ENCODE peak calls at places on chromosomes 5 and 9, in four cellular contexts. X is GM12878, H is suprapubic skin, P is HepG2. S is an unnamed sample.

GRCh38 chr5:25006734-25007133 is 362.0 kb upstream of the CDH10 start:
- DNase-seq in X (no peak), H (no peak), P (no peak), S (no peak)

GRCh38 chr5:130652178-130652577 is 512.9 kb downstream of the HINT1 start:
- DNase-seq in H (no peak), P (no peak), X (no peak), S (no peak)

GRCh38 chr9:107750741-107751521 is 261.4 kb upstream of the KLF4 start:
- DNase-seq in P (peak; percentile 13), X (no peak), H (peak; percentile 94), S (peak; percentile 72)

GRCh38 chr9:122058707-122059106 is 34.4 kb downstream of the TTLL11 start:
- DNase-seq in P (no peak), X (no peak), H (no peak), S (no peak)

GRCh38 chr9:129624947-129625346 is 1.0 kb upstream of the NTMT1 start:
- DNase-seq in P (peak; percentile 66), H (no peak), X (no peak), S (no peak)

GRCh38 chr9:2963307-2963706 is 119.4 kb upstream of the PUM3 start:
- DNase-seq in H (no peak), P (no peak), X (no peak), S (no peak)

GRCh38 chr9:20358201-20358600 is 264.1 kb downstream of the MLLT3 start:
- DNase-seq in H (no peak), X (no peak), P (no peak), S (no peak)

GRCh38 chr5:998276-998974 is 10.2 kb upstream of the NKD2 start:
- DNase-seq in H (peak; percentile 57), P (no peak), X (no peak), S (no peak)

GRCh38 chr9:90808890-90809685 is 7.5 kb downstream of the SYK start:
- DNase-seq in H (no peak), P (no peak), X (no peak), S (no peak)

GRCh38 chr5:59317023-59317771 is 576.3 kb downstream of the PDE4D start:
- DNase-seq in X (no peak), P (no peak), H (no peak), S (peak; percentile 36)

GRCh38 chr9:89534464-89534863 is 36.6 kb upstream of the SEMA4D start:
- DNase-seq in P (no peak), X (no peak), H (no peak), S (no peak)

GRCh38 chr9:23447166-23447565 is 378.9 kb downstream of the ELAVL2 start:
- DNase-seq in X (no peak), P (no peak), H (no peak), S (no peak)

GRCh38 chr9:103041961-103042360 is 46.8 kb downstream of the CYLC2 start:
- DNase-seq in H (no peak), X (no peak), P (no peak), S (no peak)

GRCh38 chr9:131769361-131769760 is 29.5 kb upstream of the RAPGEF1 start:
- DNase-seq in H (no peak), X (no peak), P (no peak), S (no peak)

GRCh38 chr5:53430618-53431252 is 49.7 kb upstream of the FST start:
- DNase-seq in H (no peak), X (no peak), P (peak; percentile 45), S (no peak)

GRCh38 chr5:90473321-90474234 is 993 bp downstream of the MBLAC2 start:
- DNase-seq in X (no peak), P (peak; percentile 12), H (no peak), S (peak; percentile 32)

GRCh38 chr5:27727254-27727653 is 688.9 kb upstream of the CDH9 start:
- DNase-seq in X (no peak), P (no peak), H (no peak), S (no peak)

GRCh38 chr5:117414926-117415325 is 840.3 kb upstream of the SEMA6A start:
- DNase-seq in P (no peak), H (no peak), X (no peak), S (no peak)

GRCh38 chr5:89421035-89421434 is 538.1 kb upstream of the MEF2C start:
- DNase-seq in H (no peak), X (no peak), P (no peak), S (no peak)

GRCh38 chr9:90198956-90199355 is 443.7 kb downstream of the DIRAS2 start:
- DNase-seq in H (no peak), X (no peak), P (no peak), S (no peak)

GRCh38 chr9:20292002-20292401 is 330.3 kb downstream of the MLLT3 start:
- DNase-seq in X (no peak), H (no peak), P (peak; percentile 30), S (no peak)

DNA sequence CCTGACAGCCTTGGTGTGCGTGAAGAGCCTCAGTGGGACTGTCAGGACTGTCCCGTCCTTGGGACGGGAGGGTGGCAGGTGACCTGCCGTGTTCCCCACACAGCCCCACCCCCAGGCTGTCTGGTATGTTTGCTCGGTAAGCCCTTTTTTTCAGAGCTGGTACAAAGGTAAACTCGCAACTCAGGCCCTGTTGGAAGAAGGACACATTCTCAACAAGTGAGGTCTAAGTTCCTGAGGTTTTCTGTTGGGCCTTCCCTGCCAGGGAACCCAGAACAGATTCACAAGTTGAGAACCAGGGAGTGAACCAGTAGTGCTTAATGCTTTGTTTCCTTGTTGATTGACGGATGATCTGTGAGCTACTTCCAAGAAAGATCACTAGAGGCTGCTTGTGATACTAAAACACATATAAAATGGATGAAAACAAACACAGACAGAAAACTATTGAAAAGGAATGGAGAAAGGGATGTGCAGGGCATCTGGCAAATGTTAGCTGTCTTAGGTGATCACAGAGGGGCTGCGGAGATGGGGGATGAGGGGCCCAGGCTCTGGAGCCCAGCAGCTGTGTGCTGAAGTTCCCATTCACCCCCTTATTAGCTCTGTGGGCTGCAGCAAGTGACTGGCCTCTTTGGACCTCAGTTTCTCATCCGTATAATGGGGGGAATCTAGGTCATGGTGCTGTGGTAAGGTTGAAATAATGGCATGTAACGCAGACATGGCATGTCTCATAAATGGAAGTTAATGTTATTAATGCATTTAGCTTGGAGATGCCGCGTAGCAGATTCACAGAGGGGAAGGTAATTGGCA is 2.7 kb downstream of the NDST1 start:
- DNase-seq in X (no peak), P (peak; percentile 92), H (no peak), S (peak; percentile 78)
- H3K4me3 ChIP-seq in X (no peak overlapping the region), P (no peak overlapping the region), H (no peak overlapping the region), S (no peak overlapping the region)

DNA sequence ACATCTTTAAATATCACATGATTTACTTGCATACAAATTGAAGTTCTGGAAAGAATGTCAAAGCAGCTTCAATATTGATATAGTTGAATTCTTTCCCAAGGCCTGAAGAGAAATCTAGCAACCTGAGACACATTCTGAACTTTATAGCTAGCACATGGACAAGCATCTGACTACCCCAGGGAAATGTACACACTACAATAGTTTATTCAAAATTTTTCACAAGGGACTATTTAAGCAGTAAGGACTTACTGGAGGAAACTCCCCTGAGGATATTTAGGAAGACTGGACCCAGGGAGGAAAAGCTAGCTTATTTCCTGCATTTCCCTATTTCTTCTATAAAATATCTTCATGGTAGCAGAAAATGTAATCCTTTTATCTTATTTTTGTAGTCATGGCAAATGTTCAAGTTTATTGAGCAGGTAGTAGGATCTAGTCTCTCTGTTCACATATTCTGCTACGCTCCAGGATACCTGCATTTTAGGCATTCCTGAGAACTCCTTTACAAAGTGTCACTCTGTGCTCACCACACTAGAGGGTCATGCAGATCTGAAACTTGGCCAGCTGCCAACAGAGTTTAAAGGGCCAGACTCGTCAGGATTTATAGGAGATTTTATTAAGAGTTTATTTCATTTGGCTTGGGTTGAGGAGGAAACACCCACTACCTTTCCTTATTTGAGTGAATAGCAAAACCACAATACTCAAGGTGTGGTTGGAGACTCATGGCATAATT is 348.4 kb upstream of the FTMT start:
- DNase-seq in P (peak; percentile 13), H (peak; percentile 57), X (no peak), S (peak; percentile 7)
- TF ChIP-seq EP300 in P (no peak), H (no peak), X (no peak), S (no peak)

DNA sequence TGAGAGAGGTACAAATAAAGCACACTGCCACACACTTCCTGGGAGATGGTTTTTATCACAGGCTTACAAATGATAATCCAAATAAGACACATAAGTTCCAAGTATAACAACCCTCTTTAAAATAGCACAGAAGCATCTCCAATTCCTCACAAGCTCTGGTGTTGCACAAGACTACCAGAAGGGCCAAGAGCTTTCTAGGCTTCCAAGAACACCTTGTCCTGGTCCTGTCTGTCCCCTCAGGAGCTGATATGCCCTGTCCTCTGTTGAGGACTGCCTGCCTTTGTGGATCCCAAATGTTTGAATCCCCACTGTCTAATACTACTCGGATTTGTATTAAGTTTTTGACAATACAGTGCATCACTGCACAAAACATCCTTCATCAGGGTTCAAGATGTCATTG is 110.1 kb downstream of the SPOCK1 start:
- DNase-seq in H (no peak), P (no peak), X (no peak), S (no peak)
- TF ChIP-seq POLR2AphosphoS5 in H (no peak), P (no peak), X (no peak), S (no peak)

GRCh38 chr9:98255578-98256296 is at the start of gene TBC1D2:
- DNase-seq in H (peak; percentile 97), P (peak; percentile 85), X (peak; percentile 85), S (peak; percentile 99)

GRCh38 chr9:98255064-98255577 is 328 bp downstream of the TBC1D2 start:
- DNase-seq in X (no peak), P (no peak), H (peak; percentile 67), S (peak; percentile 45)

GRCh38 chr9:98251554-98251953 is 3.9 kb downstream of the TBC1D2 start:
- DNase-seq in H (no peak), P (no peak), X (no peak), S (no peak)

GRCh38 chr9:98254236-98255063 is 999 bp downstream of the TBC1D2 start:
- DNase-seq in H (no peak), P (no peak), X (no peak), S (no peak)

GRCh38 chr9:98253563-98253962 is 1.9 kb downstream of the TBC1D2 start:
- DNase-seq in X (no peak), H (no peak), P (no peak), S (no peak)
- H3K4me3 ChIP-seq in X (no peak overlapping the region), H (peak overlapping the region; percentile 84), P (no peak overlapping the region), S (no peak overlapping the region)

GRCh38 chr5:180872419-180872818 is 11.3 kb upstream of the ZFP62 start:
- DNase-seq in X (no peak), H (no peak), P (no peak), S (no peak)

GRCh38 chr5:180874804-180875582 is 13.9 kb upstream of the ZFP62 start:
- DNase-seq in P (no peak), X (no peak), H (no peak), S (no peak)

GRCh38 chr5:180870669-180871068 is 9.6 kb upstream of the ZFP62 start:
- DNase-seq in P (no peak), H (no peak), X (no peak), S (no peak)

GRCh38 chr5:180873628-180874520 is 12.8 kb upstream of the ZFP62 start:
- DNase-seq in X (peak; percentile 36), P (no peak), H (no peak), S (peak; percentile 40)

GRCh38 chr5:180875860-180876426 is 14.9 kb upstream of the ZFP62 start:
- DNase-seq in X (no peak), H (no peak), P (no peak), S (no peak)
- TF ChIP-seq EP300 in X (no peak), H (no peak), P (no peak), S (peak; percentile 42)

GRCh38 chr5:167769846-167770420 is 521.5 kb upstream of the WWC1 start:
- DNase-seq in P (no peak), X (no peak), H (no peak), S (no peak)

GRCh38 chr5:167765341-167765740 is 526.1 kb upstream of the WWC1 start:
- DNase-seq in P (no peak), H (no peak), X (no peak), S (no peak)

GRCh38 chr5:167770461-167770860 is 521.0 kb upstream of the WWC1 start:
- DNase-seq in X (no peak), H (no peak), P (no peak), S (no peak)

GRCh38 chr5:167766957-167767356 is 524.5 kb upstream of the WWC1 start:
- DNase-seq in P (no peak), H (no peak), X (no peak), S (no peak)

GRCh38 chr5:167767775-167768174 is 523.7 kb upstream of the WWC1 start:
- DNase-seq in X (no peak), H (no peak), P (no peak), S (no peak)
- TF ChIP-seq POLR2AphosphoS5 in X (no peak), H (no peak), P (no peak), S (no peak)

S was measured in transverse colon.